ENCODE peak calls at places on chromosomes 1 and 21, in ten cellular contexts. K, G, Y, X, Z, O, H, V, N and J are unnamed samples.

GRCh38 chr1:39892611-39893595 is 8.8 kb downstream of the MYCL start:
- DNase-seq in K (no peak), O (peak; percentile 55), G (no peak), V (peak; percentile 58), Y (no peak), N (no peak), X (peak; percentile 63), H (no peak), Z (peak; percentile 23), J (no peak)

GRCh38 chr1:44721521-44722361 is 9.2 kb downstream of the RNU5D-1 start:
- DNase-seq in K (peak; percentile 61), Z (peak; percentile 95), O (peak; percentile 53), N (no peak), V (peak; percentile 81), G (peak; percentile 98), X (peak; percentile 90), Y (peak; percentile 85), H (peak; percentile 100), J (no peak)

GRCh38 chr1:150109567-150109966 is 40.1 kb upstream of the PLEKHO1 start:
- DNase-seq in Z (no peak), X (no peak), Y (no peak), O (no peak), V (no peak), H (peak; percentile 7), G (no peak), N (no peak), K (no peak), J (no peak)

GRCh38 chr1:43522776-43523480 is 7.8 kb upstream of the PTPRF start:
- DNase-seq in V (no peak), N (no peak), O (peak; percentile 48), K (no peak), G (peak; percentile 25), Y (no peak), X (no peak), Z (peak; percentile 86), H (no peak), J (no peak)

GRCh38 chr21:45290948-45291612 is 3.4 kb upstream of the POFUT2 start:
- DNase-seq in Z (no peak), H (no peak), V (no peak), N (peak; percentile 37), G (no peak), Y (no peak), X (no peak), K (no peak), O (peak; percentile 26), J (no peak)

GRCh38 chr21:16773206-16773605 is 739.6 kb upstream of the CXADR start:
- DNase-seq in G (no peak), V (no peak), Z (no peak), O (no peak), Y (no peak), H (no peak), N (no peak), K (no peak), X (no peak), J (no peak)

GRCh38 chr1:110286564-110286963 is 52.6 kb upstream of the RBM15 start:
- DNase-seq in X (no peak), V (no peak), Y (no peak), K (no peak), H (peak; percentile 55), O (no peak), G (no peak), Z (no peak), N (no peak), J (no peak)

GRCh38 chr1:110190282-110190929 is 19.7 kb upstream of the KCNC4 start:
- DNase-seq in K (no peak), Z (no peak), X (no peak), Y (no peak), G (no peak), H (no peak), V (no peak), O (peak; percentile 48), N (no peak), J (no peak)

GRCh38 chr1:53469373-53469772 is 10.2 kb downstream of the DMRTB1 start:
- DNase-seq in X (no peak), N (no peak), G (no peak), K (no peak), H (no peak), Y (no peak), Z (no peak), V (no peak), O (peak; percentile 10), J (no peak)

GRCh38 chr1:163472267-163472666 is 150.5 kb downstream of the NUF2 start:
- DNase-seq in Y (no peak), X (no peak), H (no peak), O (no peak), K (no peak), N (no peak), G (no peak), Z (no peak), V (no peak), J (no peak)

GRCh38 chr1:202941372-202941771 is 14.3 kb upstream of the KLHL12 start:
- DNase-seq in Y (no peak), Z (no peak), N (no peak), H (no peak), O (no peak), G (no peak), K (no peak), V (no peak), X (no peak), J (no peak)

GRCh38 chr1:235470741-235471439 is 33.4 kb downstream of the B3GALNT2 start:
- DNase-seq in X (no peak), K (no peak), O (no peak), H (no peak), Z (no peak), V (no peak), N (no peak), G (no peak), Y (no peak), J (no peak)

GRCh38 chr1:184610872-184611614 is 143.6 kb downstream of the EDEM3 start:
- DNase-seq in Z (no peak), Y (no peak), X (no peak), N (no peak), V (no peak), K (no peak), H (no peak), G (no peak), O (no peak), J (no peak)

GRCh38 chr1:40153073-40153770 is 8.0 kb upstream of the RLF start:
- DNase-seq in N (no peak), K (no peak), X (no peak), Y (no peak), H (peak; percentile 83), V (no peak), O (no peak), G (peak; percentile 25), Z (peak; percentile 32), J (no peak)

DNA sequence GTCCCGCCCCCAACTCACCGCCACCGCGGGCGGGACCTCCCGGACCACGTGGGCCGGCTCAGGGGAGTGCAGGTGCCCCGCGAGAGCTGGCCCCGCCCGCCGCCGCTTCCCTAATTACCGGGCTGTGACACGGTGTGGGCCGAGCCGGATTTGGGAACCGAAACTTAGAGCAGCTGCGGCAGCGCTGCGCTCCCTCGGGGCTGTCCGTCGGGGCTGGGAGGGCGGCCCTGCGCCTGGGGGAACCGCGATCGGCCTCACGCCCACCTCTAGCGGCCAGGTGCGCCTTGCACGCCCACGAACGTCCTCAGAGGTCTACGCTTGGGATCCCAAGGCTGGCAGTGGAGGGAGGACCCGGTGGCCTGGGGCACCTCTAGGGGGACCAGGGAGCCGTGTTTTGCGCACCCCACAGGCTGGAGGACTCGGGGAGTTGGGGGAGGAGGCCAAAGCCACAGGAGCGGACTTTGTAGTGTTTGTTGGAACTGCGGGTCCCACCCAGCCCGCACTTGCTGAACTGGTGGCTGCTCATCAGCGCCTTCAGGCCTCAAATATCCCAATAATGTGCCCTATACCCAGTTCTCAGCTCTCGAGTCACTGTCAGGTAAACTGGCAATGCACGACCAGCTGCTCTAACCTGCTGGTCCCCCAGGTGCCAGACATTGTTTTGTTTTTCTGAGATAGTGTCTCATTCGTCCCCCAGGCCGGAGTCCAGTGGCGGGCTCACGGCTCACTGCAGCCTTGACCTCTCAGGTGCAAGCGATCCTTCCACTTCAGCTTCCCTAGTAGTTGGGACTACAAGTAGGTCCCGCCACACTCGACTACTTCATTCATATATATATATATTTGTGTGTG is 781 bp upstream of the NADK start:
- DNase-seq in Z (peak; percentile 60), V (peak; percentile 88), N (peak; percentile 67), X (peak; percentile 89), Y (peak; percentile 99), G (no peak), O (peak; percentile 92), K (peak; percentile 98), H (peak; percentile 98), J (peak; percentile 70)
- TF ChIP-seq CTCF in Z (peak; percentile 72), V (no peak), N (peak; percentile 22), X (peak; percentile 62), Y (peak; percentile 76), G (no peak), O (no peak), K (no peak), H (peak; percentile 51), J (peak; percentile 21)

GRCh38 chr1:155706101-155706619 is 17.3 kb downstream of the DAP3 start:
- DNase-seq in Z (no peak), K (no peak), O (no peak), G (no peak), Y (no peak), H (no peak), N (no peak), X (no peak), V (no peak), J (no peak)

GRCh38 chr1:155713054-155713453 is 24.2 kb downstream of the DAP3 start:
- DNase-seq in Y (no peak), Z (no peak), V (no peak), H (no peak), O (no peak), G (no peak), K (no peak), X (no peak), N (no peak), J (no peak)

DNA sequence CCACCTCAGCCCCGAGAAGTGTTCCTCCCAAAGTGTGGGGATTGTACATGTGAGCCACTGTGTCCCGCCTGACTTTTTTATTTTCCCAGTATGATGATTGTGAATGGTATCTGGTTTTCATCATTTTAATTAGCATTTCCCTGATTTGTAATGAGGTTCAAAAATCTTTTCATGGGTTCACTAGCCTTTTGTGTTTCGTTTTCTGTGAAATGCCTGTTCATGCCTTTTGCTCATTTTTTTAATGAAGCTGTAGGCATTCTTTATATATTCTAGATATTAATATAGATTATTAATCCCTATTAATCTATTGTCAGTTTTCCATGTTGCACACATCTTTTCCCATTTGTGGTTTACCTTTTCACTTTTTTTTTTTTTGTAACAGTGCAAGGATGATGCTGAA is 20.5 kb downstream of the DAP3 start:
- DNase-seq in Y (no peak), V (no peak), H (no peak), Z (no peak), O (no peak), X (no peak), N (no peak), K (no peak), G (no peak), J (no peak)
- TF ChIP-seq CTCF in Y (no peak), V (no peak), H (no peak), Z (no peak), O (no peak), X (no peak), N (no peak), K (no peak), G (no peak), J (no peak)

GRCh38 chr1:27496604-27497155 is 6.7 kb upstream of the WASF2 start:
- DNase-seq in O (no peak), N (peak; percentile 56), H (no peak), X (peak; percentile 86), Z (no peak), V (no peak), Y (no peak), K (no peak), G (no peak), J (peak; percentile 59)
- TF ChIP-seq CTCF in O (no peak), N (no peak), H (no peak), X (peak; percentile 73), Z (peak; percentile 37), V (no peak), Y (no peak), K (no peak), G (no peak), J (peak; percentile 45)

GRCh38 chr1:165928075-165928731 is 100.8 kb downstream of the UCK2 start:
- DNase-seq in V (no peak), O (peak; percentile 37), N (no peak), K (no peak), Y (peak; percentile 44), X (peak; percentile 31), G (peak; percentile 63), H (peak; percentile 77), Z (peak; percentile 43), J (peak; percentile 53)
- TF ChIP-seq CTCF in V (peak; percentile 27), O (peak; percentile 45), N (peak; percentile 56), K (peak; percentile 36), Y (peak; percentile 66), X (peak; percentile 73), G (peak; percentile 67), H (peak; percentile 69), Z (peak; percentile 75), J (peak; percentile 45)